ENCODE peak calls at places on chromosome 17, in four cellular contexts. S is tibial artery, K is upper lobe of right lung, B is psoas muscle. J is an unnamed sample.

GRCh38 chr17:11921296-11921695 is 76.0 kb downstream of the ZNF18 start:
- DNase-seq in S (no peak), K (no peak), B (no peak), J (no peak)

GRCh38 chr17:75442168-75443103 is 14.0 kb upstream of the TMEM94 start:
- DNase-seq in S (no peak), K (no peak), B (no peak), J (no peak)

GRCh38 chr17:21375757-21376584 is at the start of gene KCNJ12:
- DNase-seq in S (no peak), K (no peak), B (no peak), J (no peak)

GRCh38 chr17:81333626-81334368 is 38.7 kb upstream of the SLC38A10 start:
- DNase-seq in S (no peak), K (peak), B (no peak), J (no peak)

GRCh38 chr17:9576521-9577401 is at the start of gene CFAP52:
- DNase-seq in S (peak), K (peak), B (peak), J (peak)

GRCh38 chr17:4354862-4355514 is 11.5 kb downstream of the UBE2G1 start:
- DNase-seq in S (no peak), K (no peak), B (no peak), J (no peak)

GRCh38 chr17:64781394-64781793 is 119.3 kb upstream of the SMURF2 start:
- DNase-seq in S (no peak), K (peak), B (peak), J (no peak)

GRCh38 chr17:58127846-58128245 is 20.3 kb upstream of the OR4D1 start:
- DNase-seq in S (no peak), K (no peak), B (no peak), J (no peak)

GRCh38 chr17:77899494-77899893 is 59.0 kb upstream of the TNRC6C start:
- DNase-seq in S (no peak), K (peak), B (no peak), J (no peak)
- H3K27ac ChIP-seq in S (no peak), K (no peak), B (no peak), J (no peak)

GRCh38 chr17:61340431-61340830 is 59.2 kb upstream of the TBX2 start:
- DNase-seq in S (no peak), K (no peak), B (no peak), J (no peak)
- H3K27ac ChIP-seq in S (no peak), K (no peak), B (no peak), J (no peak)

DNA sequence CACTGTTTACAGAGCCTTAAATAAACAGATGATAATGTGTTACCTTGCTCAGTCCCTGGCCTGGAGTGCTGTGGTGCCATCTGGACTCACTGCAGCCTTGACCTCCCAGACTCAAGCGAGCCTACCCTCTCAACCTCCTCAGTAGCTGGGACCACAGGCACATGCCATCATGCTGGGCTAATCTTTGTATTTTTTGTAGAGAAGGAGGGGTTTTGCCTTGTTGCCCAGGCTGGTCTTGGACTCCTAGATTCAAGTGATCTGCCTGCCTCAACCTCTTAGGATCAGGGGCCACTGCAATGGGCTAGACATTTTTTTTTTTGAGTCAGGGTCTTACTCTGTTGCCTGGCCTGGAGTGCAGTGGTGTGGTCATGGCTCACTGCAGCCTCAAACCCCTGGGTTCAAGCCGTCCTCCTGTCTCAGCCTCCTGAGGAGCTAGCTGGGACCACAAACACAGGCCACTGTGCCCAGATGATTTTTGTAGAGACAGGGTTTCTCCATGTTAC is 5.0 kb upstream of the NAGLU start:
- DNase-seq in S (no peak), K (no peak), B (no peak), J (no peak)
- H3K27ac ChIP-seq in S (peak), K (peak), B (peak), J (no peak)

DNA sequence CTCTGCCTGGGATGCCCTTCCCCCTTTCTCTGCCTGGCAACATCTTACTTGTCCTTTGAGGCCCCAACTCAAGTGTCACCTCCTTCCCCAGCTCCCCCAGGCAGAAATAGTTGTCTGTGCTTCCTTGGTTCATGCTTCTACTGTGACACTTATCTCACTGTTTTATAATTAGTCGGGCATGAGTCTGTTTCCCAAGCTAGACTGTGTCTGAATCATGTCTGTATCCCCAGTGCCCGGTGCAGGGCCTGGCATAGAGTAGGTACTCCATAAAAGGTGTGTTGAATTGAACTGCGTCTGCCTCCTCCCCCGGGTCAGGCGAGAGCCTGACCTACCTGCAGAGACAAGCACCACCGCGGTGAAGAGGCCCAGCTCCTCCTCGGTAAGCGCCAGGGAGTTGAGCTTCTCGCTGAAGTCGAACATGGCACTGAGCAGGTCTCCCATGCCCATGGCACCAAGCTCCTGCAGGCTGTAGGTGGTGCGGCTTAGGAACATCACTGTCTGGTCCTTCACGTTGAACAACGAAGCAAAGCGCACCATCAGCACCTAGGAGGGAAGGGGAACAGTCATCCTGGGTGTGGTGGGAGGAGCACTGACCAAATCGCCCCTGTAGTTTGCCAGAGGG is 6.7 kb downstream of the NR1D1 start:
- DNase-seq in S (no peak), K (no peak), B (no peak), J (peak)
- H3K27ac ChIP-seq in S (peak), K (peak), B (peak), J (peak)

GRCh38 chr17:29571883-29572681 is 3.6 kb downstream of the TP53I13 start:
- DNase-seq in S (no peak), K (peak), B (no peak), J (peak)
- H3K27ac ChIP-seq in S (peak), K (no peak), B (peak), J (peak)

GRCh38 chr17:73794336-73794735 is 150.1 kb upstream of the SDK2 start:
- DNase-seq in S (no peak), K (no peak), B (no peak), J (no peak)
- H3K27ac ChIP-seq in S (no peak), K (no peak), B (no peak), J (no peak)

GRCh38 chr17:40417258-40417608 is 463 bp downstream of the TOP2A start:
- DNase-seq in S (no peak), K (no peak), B (no peak), J (no peak)
- H3K27ac ChIP-seq in S (no peak), K (no peak), B (no peak), J (no peak)

GRCh38 chr17:15380447-15380846 is 39.0 kb upstream of the TEKT3 start:
- DNase-seq in S (no peak), K (no peak), B (no peak), J (no peak)

GRCh38 chr17:15378243-15378642 is 36.8 kb upstream of the TEKT3 start:
- DNase-seq in S (no peak), K (no peak), B (no peak), J (no peak)

GRCh38 chr17:15379659-15380058 is 38.3 kb upstream of the TEKT3 start:
- DNase-seq in S (no peak), K (no peak), B (no peak), J (no peak)

GRCh38 chr17:15377200-15377599 is 35.8 kb upstream of the TEKT3 start:
- DNase-seq in S (no peak), K (no peak), B (no peak), J (no peak)

DNA sequence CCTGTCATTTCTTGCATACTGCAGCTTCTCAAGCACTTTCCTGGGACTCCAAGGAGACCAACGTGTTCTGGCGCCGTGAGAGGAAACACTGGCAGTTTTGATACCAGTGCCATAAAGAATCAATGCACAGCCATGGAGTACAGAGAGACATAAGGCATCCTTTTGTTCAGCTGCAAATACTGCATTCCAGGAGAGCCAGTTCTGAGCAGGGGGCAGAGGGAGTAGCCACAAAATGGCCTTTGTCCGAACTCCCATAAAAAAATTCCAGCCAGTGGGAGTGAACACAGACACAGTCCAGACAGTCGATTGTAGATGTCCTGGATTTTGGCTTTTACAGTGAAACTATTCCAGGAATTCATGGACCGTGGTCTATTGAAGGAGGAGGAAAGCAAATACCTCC is 36.2 kb upstream of the TEKT3 start:
- DNase-seq in S (no peak), K (no peak), B (no peak), J (no peak)
- H3K27ac ChIP-seq in S (no peak), K (no peak), B (no peak), J (no peak)

GRCh38 chr17:38429476-38430100 is 1.3 kb downstream of the ARHGAP23 start:
- DNase-seq in S (no peak), K (no peak), B (no peak), J (no peak)
- H3K27ac ChIP-seq in S (peak), K (peak), B (peak), J (peak)

GRCh38 chr17:79839363-79840203 is at the start of gene CBX4:
- DNase-seq in S (peak), K (peak), B (peak), J (peak)
- H3K27ac ChIP-seq in S (peak), K (peak), B (peak), J (peak)